ENCODE peak calls at places on chromosomes 5 and 9, in eight cellular contexts. One of them, this sample, is unnamed.

GRCh38 chr5:140151719-140152609 is 23.0 kb upstream of the CYSTM1 start:
- DNase-seq in BJ: no peak
- DNase-seq in adipocyte: no peak
- DNase-seq in ovary: no peak
- DNase-seq in effector memory CD4-positive, alpha-beta T cell: no peak
- DNase-seq in tibial artery: peak; percentile 48
- DNase-seq in tibial nerve: no peak
- DNase-seq in breast epithelium: no peak
- DNase-seq in this sample: no peak

GRCh38 chr5:137432376-137432775 is 66.8 kb downstream of the SPOCK1 start:
- DNase-seq in tibial artery: no peak
- DNase-seq in effector memory CD4-positive, alpha-beta T cell: no peak
- DNase-seq in BJ: no peak
- DNase-seq in tibial nerve: no peak
- DNase-seq in breast epithelium: no peak
- DNase-seq in ovary: no peak
- DNase-seq in adipocyte: no peak
- DNase-seq in this sample: no peak

GRCh38 chr5:127912411-127912810 is 171.2 kb upstream of the SLC12A2 start:
- DNase-seq in tibial artery: no peak
- DNase-seq in adipocyte: no peak
- DNase-seq in effector memory CD4-positive, alpha-beta T cell: no peak
- DNase-seq in BJ: no peak
- DNase-seq in ovary: no peak
- DNase-seq in breast epithelium: no peak
- DNase-seq in tibial nerve: no peak
- DNase-seq in this sample: no peak

GRCh38 chr9:136603216-136603615 is 57.4 kb upstream of the NOTCH1 start:
- DNase-seq in BJ: no peak
- DNase-seq in ovary: no peak
- DNase-seq in adipocyte: no peak
- DNase-seq in tibial nerve: no peak
- DNase-seq in breast epithelium: no peak
- DNase-seq in effector memory CD4-positive, alpha-beta T cell: no peak
- DNase-seq in tibial artery: no peak
- DNase-seq in this sample: no peak

GRCh38 chr9:134879664-134880483 is 736 bp upstream of the FCN2 start:
- DNase-seq in ovary: no peak
- DNase-seq in effector memory CD4-positive, alpha-beta T cell: no peak
- DNase-seq in BJ: no peak
- DNase-seq in tibial nerve: no peak
- DNase-seq in tibial artery: no peak
- DNase-seq in breast epithelium: no peak
- DNase-seq in adipocyte: no peak
- DNase-seq in this sample: no peak

GRCh38 chr5:41908374-41909079 is 4.4 kb downstream of the RIMOC1 start:
- DNase-seq in adipocyte: peak; percentile 39
- DNase-seq in BJ: peak; percentile 41
- DNase-seq in tibial nerve: no peak
- DNase-seq in ovary: no peak
- DNase-seq in effector memory CD4-positive, alpha-beta T cell: no peak
- DNase-seq in breast epithelium: no peak
- DNase-seq in tibial artery: no peak
- DNase-seq in this sample: no peak

GRCh38 chr9:120438111-120438510 is 141.9 kb downstream of the CDK5RAP2 start:
- DNase-seq in adipocyte: no peak
- DNase-seq in effector memory CD4-positive, alpha-beta T cell: no peak
- DNase-seq in tibial artery: no peak
- DNase-seq in breast epithelium: no peak
- DNase-seq in ovary: no peak
- DNase-seq in BJ: no peak
- DNase-seq in tibial nerve: no peak
- DNase-seq in this sample: no peak

GRCh38 chr9:106892632-106893031 is 29.7 kb downstream of the ZNF462 start:
- DNase-seq in effector memory CD4-positive, alpha-beta T cell: no peak
- DNase-seq in ovary: no peak
- DNase-seq in adipocyte: peak; percentile 95
- DNase-seq in tibial artery: no peak
- DNase-seq in tibial nerve: peak; percentile 26
- DNase-seq in breast epithelium: peak; percentile 86
- DNase-seq in BJ: peak; percentile 87
- DNase-seq in this sample: no peak

GRCh38 chr9:13904746-13905145 is 409.2 kb downstream of the NFIB start:
- DNase-seq in ovary: no peak
- DNase-seq in BJ: no peak
- DNase-seq in effector memory CD4-positive, alpha-beta T cell: no peak
- DNase-seq in breast epithelium: no peak
- DNase-seq in tibial nerve: no peak
- DNase-seq in adipocyte: peak; percentile 21
- DNase-seq in tibial artery: no peak
- DNase-seq in this sample: no peak

GRCh38 chr5:140674211-140674610 is 835 bp upstream of the DND1 start:
- DNase-seq in effector memory CD4-positive, alpha-beta T cell: no peak
- DNase-seq in adipocyte: no peak
- DNase-seq in ovary: no peak
- DNase-seq in BJ: no peak
- DNase-seq in tibial artery: no peak
- DNase-seq in breast epithelium: no peak
- DNase-seq in tibial nerve: no peak
- DNase-seq in this sample: no peak

DNA sequence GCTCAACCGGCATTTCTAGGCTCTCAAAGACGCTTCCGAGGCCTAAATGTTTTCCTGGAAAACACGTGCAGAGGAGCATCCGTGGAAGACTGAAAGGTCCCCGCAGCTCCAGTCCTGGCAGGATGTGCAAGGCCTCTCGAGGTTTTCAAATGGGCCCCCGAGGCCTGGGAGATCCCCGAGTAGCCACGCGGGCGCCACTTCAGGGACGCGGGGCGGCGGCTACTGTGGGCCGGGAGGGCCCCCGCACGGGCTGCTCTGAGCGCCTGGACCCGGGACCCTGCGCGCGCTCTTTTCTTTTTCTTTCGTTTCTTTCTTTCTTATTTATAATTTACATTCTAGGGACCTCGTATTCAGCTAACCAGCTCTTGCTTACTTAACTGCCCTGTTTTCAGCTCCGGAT is 4.3 kb upstream of the IRX2 start:
- DNase-seq in breast epithelium: peak; percentile 36
- DNase-seq in adipocyte: no peak
- DNase-seq in BJ: no peak
- DNase-seq in effector memory CD4-positive, alpha-beta T cell: no peak
- DNase-seq in tibial nerve: no peak
- DNase-seq in tibial artery: peak; percentile 21
- DNase-seq in ovary: no peak
- DNase-seq in this sample: peak; percentile 23
- H3K4me3 ChIP-seq in breast epithelium: peak overlapping the region; percentile 98
- H3K4me3 ChIP-seq in adipocyte: peak overlapping the region; percentile 85
- H3K4me3 ChIP-seq in BJ: peak overlapping the region; percentile 52
- H3K4me3 ChIP-seq in effector memory CD4-positive, alpha-beta T cell: no peak overlapping the region
- H3K4me3 ChIP-seq in tibial nerve: no peak overlapping the region
- H3K4me3 ChIP-seq in tibial artery: peak overlapping the region; percentile 13
- H3K4me3 ChIP-seq in ovary: no peak overlapping the region
- H3K4me3 ChIP-seq in this sample: no peak overlapping the region

DNA sequence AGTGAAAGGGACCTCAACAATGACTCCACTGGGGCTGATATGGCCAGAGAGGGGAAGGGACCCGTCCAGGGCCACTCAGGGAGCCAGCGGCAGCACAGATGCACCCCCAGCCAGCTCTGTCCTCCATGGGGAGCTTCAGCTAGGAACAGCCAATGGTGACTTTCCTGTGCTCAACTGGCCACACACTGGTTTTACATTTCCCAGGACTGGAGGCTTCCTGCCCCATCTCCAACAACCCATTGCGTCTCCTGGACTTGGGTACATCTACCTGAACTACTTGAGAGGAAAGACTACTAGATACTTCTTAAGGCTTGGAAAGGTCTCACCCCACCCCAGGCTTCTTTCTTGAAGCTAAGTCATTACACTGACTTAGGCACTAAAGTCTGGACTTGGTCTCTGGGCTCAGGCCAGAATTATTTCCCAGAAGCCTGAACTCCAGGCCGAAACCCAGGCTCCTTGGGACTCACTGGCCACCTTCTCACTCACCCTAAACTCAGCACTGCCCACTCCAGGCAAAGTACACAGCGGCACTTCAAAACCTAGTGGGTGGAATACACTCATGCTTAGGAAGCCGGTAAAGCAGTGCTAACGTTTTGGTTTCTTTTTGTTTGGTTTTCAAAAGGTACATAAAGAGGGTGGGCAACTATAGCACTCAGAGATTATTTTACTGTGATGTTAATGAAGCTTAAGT is 1.6 kb downstream of the IGFBPL1 start:
- DNase-seq in BJ: no peak
- DNase-seq in breast epithelium: no peak
- DNase-seq in tibial nerve: no peak
- DNase-seq in adipocyte: no peak
- DNase-seq in tibial artery: peak; percentile 58
- DNase-seq in ovary: no peak
- DNase-seq in effector memory CD4-positive, alpha-beta T cell: no peak
- DNase-seq in this sample: no peak
- H3K4me3 ChIP-seq in BJ: no peak overlapping the region
- H3K4me3 ChIP-seq in breast epithelium: no peak overlapping the region
- H3K4me3 ChIP-seq in tibial nerve: no peak overlapping the region
- H3K4me3 ChIP-seq in adipocyte: no peak overlapping the region
- H3K4me3 ChIP-seq in tibial artery: peak overlapping the region; percentile 60
- H3K4me3 ChIP-seq in ovary: no peak overlapping the region
- H3K4me3 ChIP-seq in effector memory CD4-positive, alpha-beta T cell: no peak overlapping the region
- H3K4me3 ChIP-seq in this sample: no peak overlapping the region

GRCh38 chr5:95822038-95822407 is 503 bp downstream of the GLRX start:
- DNase-seq in adipocyte: peak; percentile 82
- DNase-seq in breast epithelium: no peak
- DNase-seq in tibial artery: peak; percentile 78
- DNase-seq in ovary: peak; percentile 58
- DNase-seq in tibial nerve: peak; percentile 42
- DNase-seq in BJ: no peak
- DNase-seq in effector memory CD4-positive, alpha-beta T cell: no peak
- DNase-seq in this sample: peak; percentile 77

GRCh38 chr5:95823738-95824609 is 1.4 kb upstream of the GLRX start:
- DNase-seq in effector memory CD4-positive, alpha-beta T cell: peak; percentile 62
- DNase-seq in tibial artery: peak; percentile 84
- DNase-seq in BJ: peak; percentile 89
- DNase-seq in adipocyte: peak; percentile 94
- DNase-seq in ovary: peak; percentile 68
- DNase-seq in tibial nerve: peak; percentile 64
- DNase-seq in breast epithelium: no peak
- DNase-seq in this sample: peak; percentile 92

GRCh38 chr5:95824747-95825146 is 2.2 kb upstream of the GLRX start:
- DNase-seq in effector memory CD4-positive, alpha-beta T cell: no peak
- DNase-seq in tibial artery: no peak
- DNase-seq in tibial nerve: no peak
- DNase-seq in ovary: no peak
- DNase-seq in adipocyte: no peak
- DNase-seq in breast epithelium: no peak
- DNase-seq in BJ: no peak
- DNase-seq in this sample: no peak

GRCh38 chr5:95822408-95823240 is at the start of gene GLRX:
- DNase-seq in effector memory CD4-positive, alpha-beta T cell: peak; percentile 48
- DNase-seq in breast epithelium: peak; percentile 60
- DNase-seq in ovary: peak; percentile 47
- DNase-seq in adipocyte: peak; percentile 89
- DNase-seq in tibial artery: peak; percentile 86
- DNase-seq in BJ: peak; percentile 90
- DNase-seq in tibial nerve: peak; percentile 80
- DNase-seq in this sample: peak; percentile 82

DNA sequence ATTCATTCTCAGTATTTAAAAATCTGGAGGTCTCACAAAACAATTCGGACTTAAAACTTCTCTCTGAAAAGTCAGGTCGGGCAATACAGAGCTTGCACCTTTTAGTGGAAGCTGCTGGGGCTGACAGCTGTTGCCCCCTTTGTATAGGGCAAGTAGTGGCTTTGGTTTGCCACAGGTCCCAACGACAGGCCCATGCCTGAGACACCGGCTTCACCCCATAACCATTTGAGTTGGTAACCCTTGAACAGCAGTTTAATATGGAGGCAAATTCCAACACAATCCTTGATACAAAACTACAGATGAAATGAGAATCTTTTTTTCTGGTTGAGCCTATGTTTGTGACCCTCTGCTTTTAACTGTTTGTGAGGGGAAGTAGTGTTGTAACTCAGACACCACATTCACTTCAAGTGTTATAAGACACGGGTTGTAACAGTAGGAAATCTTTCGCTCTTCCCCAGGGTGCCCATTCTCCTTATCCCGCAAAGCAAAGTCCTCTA is 763 bp upstream of the GLRX start:
- DNase-seq in BJ: no peak
- DNase-seq in tibial artery: no peak
- DNase-seq in effector memory CD4-positive, alpha-beta T cell: no peak
- DNase-seq in breast epithelium: no peak
- DNase-seq in adipocyte: no peak
- DNase-seq in tibial nerve: no peak
- DNase-seq in ovary: no peak
- DNase-seq in this sample: peak; percentile 70
- H3K4me3 ChIP-seq in BJ: peak overlapping the region; percentile 62
- H3K4me3 ChIP-seq in tibial artery: peak overlapping the region; percentile 68
- H3K4me3 ChIP-seq in effector memory CD4-positive, alpha-beta T cell: peak overlapping the region; percentile 77
- H3K4me3 ChIP-seq in breast epithelium: peak overlapping the region; percentile 81
- H3K4me3 ChIP-seq in adipocyte: peak overlapping the region; percentile 93
- H3K4me3 ChIP-seq in tibial nerve: peak overlapping the region; percentile 47
- H3K4me3 ChIP-seq in ovary: peak overlapping the region; percentile 51
- H3K4me3 ChIP-seq in this sample: peak overlapping the region; percentile 76

GRCh38 chr5:53820119-53820801 is 259.8 kb downstream of the NDUFS4 start:
- DNase-seq in BJ: no peak
- DNase-seq in breast epithelium: no peak
- DNase-seq in adipocyte: no peak
- DNase-seq in tibial artery: no peak
- DNase-seq in tibial nerve: no peak
- DNase-seq in effector memory CD4-positive, alpha-beta T cell: no peak
- DNase-seq in ovary: no peak
- DNase-seq in this sample: no peak

GRCh38 chr5:53815471-53815870 is 255.0 kb downstream of the NDUFS4 start:
- DNase-seq in tibial nerve: no peak
- DNase-seq in adipocyte: no peak
- DNase-seq in breast epithelium: no peak
- DNase-seq in ovary: no peak
- DNase-seq in BJ: no peak
- DNase-seq in tibial artery: no peak
- DNase-seq in effector memory CD4-positive, alpha-beta T cell: no peak
- DNase-seq in this sample: no peak

GRCh38 chr5:53814819-53815218 is 254.4 kb downstream of the NDUFS4 start:
- DNase-seq in adipocyte: no peak
- DNase-seq in ovary: no peak
- DNase-seq in tibial artery: no peak
- DNase-seq in effector memory CD4-positive, alpha-beta T cell: no peak
- DNase-seq in tibial nerve: no peak
- DNase-seq in BJ: no peak
- DNase-seq in breast epithelium: no peak
- DNase-seq in this sample: no peak

GRCh38 chr5:53819482-53819881 is 259.0 kb downstream of the NDUFS4 start:
- DNase-seq in adipocyte: no peak
- DNase-seq in effector memory CD4-positive, alpha-beta T cell: no peak
- DNase-seq in tibial artery: no peak
- DNase-seq in BJ: no peak
- DNase-seq in breast epithelium: no peak
- DNase-seq in tibial nerve: no peak
- DNase-seq in ovary: no peak
- DNase-seq in this sample: no peak

DNA sequence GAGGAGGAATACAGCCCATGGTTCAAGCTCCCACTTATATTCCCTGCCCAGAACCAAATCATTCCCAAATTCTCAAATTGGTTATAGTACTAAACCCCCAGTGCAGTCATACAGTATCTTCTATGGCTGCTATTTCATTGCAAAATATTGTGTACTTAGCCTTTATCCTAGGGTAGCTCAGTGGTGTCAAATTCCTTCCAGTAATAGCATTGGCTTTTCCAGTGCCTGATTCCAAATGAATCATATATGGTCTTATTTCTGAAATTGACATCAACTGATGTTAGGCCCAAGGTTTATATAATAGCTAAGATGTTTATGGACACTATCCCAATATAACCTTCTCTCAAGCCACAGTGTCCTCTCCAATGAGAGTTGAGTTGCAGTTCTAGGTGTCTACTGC is 256.7 kb downstream of the NDUFS4 start:
- DNase-seq in tibial nerve: no peak
- DNase-seq in breast epithelium: no peak
- DNase-seq in BJ: no peak
- DNase-seq in effector memory CD4-positive, alpha-beta T cell: no peak
- DNase-seq in adipocyte: peak; percentile 32
- DNase-seq in ovary: no peak
- DNase-seq in tibial artery: no peak
- DNase-seq in this sample: no peak
- H3K4me3 ChIP-seq in tibial nerve: no peak overlapping the region
- H3K4me3 ChIP-seq in breast epithelium: no peak overlapping the region
- H3K4me3 ChIP-seq in BJ: no peak overlapping the region
- H3K4me3 ChIP-seq in effector memory CD4-positive, alpha-beta T cell: no peak overlapping the region
- H3K4me3 ChIP-seq in adipocyte: no peak overlapping the region
- H3K4me3 ChIP-seq in ovary: no peak overlapping the region
- H3K4me3 ChIP-seq in tibial artery: no peak overlapping the region
- H3K4me3 ChIP-seq in this sample: no peak overlapping the region